ENCODE peak calls at places on chromosome 7, in eight cellular contexts. B is kidney, R is GM23248, G is keratinocyte, K is mammary epithelial cell, M is IMR-90, N is PC-3, A is fibroblast of lung. H is an unnamed sample.
A peak's percentile ranks its signal among the peaks of the same experiment; 100 is the strongest.

GRCh38 chr7:3844545-3845151 is 543.6 kb downstream of the SDK1 start:
- DNase-seq in B (no peak), R (no peak), G (no peak), K (no peak), M (no peak), N (no peak), A (no peak), H (no peak)

GRCh38 chr7:45469103-45469502 is 105.1 kb upstream of the ADCY1 start:
- DNase-seq in B (no peak), R (no peak), G (no peak), K (peak; percentile 39), M (no peak), N (peak; percentile 57), A (peak; percentile 77), H (no peak)

GRCh38 chr7:101550641-101551531 is 78.2 kb downstream of the MYL10 start:
- DNase-seq in B (peak; percentile 87), R (peak; percentile 24), G (no peak), K (no peak), M (no peak), N (no peak), A (peak; percentile 5), H (peak; percentile 45)

GRCh38 chr7:110868458-110868857 is 222.5 kb upstream of the LRRN3 start:
- DNase-seq in B (no peak), R (no peak), G (no peak), K (no peak), M (no peak), N (no peak), A (peak; percentile 45), H (no peak)

GRCh38 chr7:80095545-80095944 is 39.1 kb upstream of the GNAI1 start:
- DNase-seq in B (no peak), R (peak; percentile 59), G (no peak), K (no peak), M (peak; percentile 29), N (peak; percentile 45), A (no peak), H (no peak)

GRCh38 chr7:155773531-155773930 is 38.7 kb downstream of the SHH start:
- DNase-seq in B (no peak), R (no peak), G (no peak), K (no peak), M (no peak), N (no peak), A (no peak), H (peak; percentile 6)

GRCh38 chr7:95517458-95517857 is 31.7 kb downstream of the ASB4 start:
- DNase-seq in B (no peak), R (no peak), G (no peak), K (no peak), M (no peak), N (no peak), A (no peak), H (no peak)

GRCh38 chr7:26918241-26918640 is 53.9 kb upstream of the SKAP2 start:
- DNase-seq in B (no peak), R (no peak), G (peak; percentile 48), K (peak; percentile 58), M (no peak), N (peak; percentile 38), A (peak; percentile 8), H (no peak)

GRCh38 chr7:8165150-8165549 is 96.8 kb downstream of the ICA1 start:
- DNase-seq in B (no peak), R (no peak), G (no peak), K (no peak), M (no peak), N (no peak), A (no peak), H (no peak)

GRCh38 chr7:140646931-140647647 is 6.5 kb upstream of the DENND2A start:
- DNase-seq in B (no peak), R (peak; percentile 63), G (no peak), K (no peak), M (peak; percentile 37), N (no peak), A (no peak), H (peak; percentile 92)

GRCh38 chr7:155865830-155866545 is 53.7 kb upstream of the SHH start:
- DNase-seq in B (peak; percentile 53), R (no peak), G (no peak), K (no peak), M (no peak), N (no peak), A (no peak), H (peak; percentile 35)

GRCh38 chr7:24982917-24983316 is 2.9 kb upstream of the OSBPL3 start:
- DNase-seq in B (no peak), R (peak; percentile 35), G (no peak), K (no peak), M (no peak), N (peak; percentile 26), A (no peak), H (peak; percentile 60)

GRCh38 chr7:24979470-24979862 is 512 bp downstream of the OSBPL3 start:
- DNase-seq in B (peak; percentile 90), R (peak; percentile 89), G (no peak), K (peak; percentile 80), M (peak; percentile 72), N (peak; percentile 66), A (no peak), H (peak; percentile 89)

GRCh38 chr7:24979863-24980694 is at the start of gene OSBPL3:
- DNase-seq in B (peak; percentile 98), R (peak; percentile 97), G (peak; percentile 76), K (peak; percentile 94), M (peak; percentile 95), N (peak; percentile 96), A (peak; percentile 93), H (peak; percentile 98)

GRCh38 chr7:24980695-24981543 is 941 bp upstream of the OSBPL3 start:
- DNase-seq in B (peak; percentile 76), R (peak; percentile 73), G (no peak), K (peak; percentile 57), M (peak; percentile 36), N (peak; percentile 35), A (peak; percentile 45), H (peak; percentile 62)

DNA sequence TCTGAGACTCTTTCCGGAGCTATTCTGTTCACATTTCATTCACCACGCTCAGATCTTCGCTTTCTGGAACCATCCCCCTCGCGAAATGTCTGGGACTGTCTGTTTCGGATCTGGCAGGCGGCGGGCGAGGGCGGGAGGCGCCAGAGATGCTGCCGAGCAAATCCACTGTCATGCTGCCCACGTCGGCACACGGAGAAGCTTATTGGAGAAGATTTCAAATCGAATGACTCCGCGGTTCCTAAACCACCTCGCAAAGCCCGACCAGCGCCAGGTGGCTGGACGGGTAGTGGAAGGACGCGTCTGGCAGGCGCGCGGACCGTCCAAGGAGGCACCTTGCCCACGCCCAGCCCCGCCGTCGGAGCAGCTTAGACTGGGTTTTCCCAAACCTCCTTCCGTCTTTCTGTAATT is 1.6 kb upstream of the OSBPL3 start:
- DNase-seq in B (peak; percentile 85), R (peak; percentile 92), G (no peak), K (peak; percentile 78), M (peak; percentile 67), N (peak; percentile 58), A (peak; percentile 79), H (peak; percentile 75)
- H3K9ac ChIP-seq in B (peak overlapping the region; percentile 71), R (peak overlapping the region; percentile 93), G (peak overlapping the region; percentile 87), K (peak overlapping the region; percentile 85), M (peak overlapping the region; percentile 75), N (peak overlapping the region; percentile 32), A (peak overlapping the region; percentile 76), H (no peak overlapping the region)

GRCh38 chr7:22723171-22723601 is 3.8 kb upstream of the IL6 start:
- DNase-seq in B (peak; percentile 86), R (peak; percentile 58), G (no peak), K (no peak), M (peak; percentile 47), N (peak; percentile 24), A (peak; percentile 33), H (no peak)
- H3K9ac ChIP-seq in B (no peak overlapping the region), R (peak overlapping the region; percentile 36), G (no peak overlapping the region), K (no peak overlapping the region), M (peak overlapping the region; percentile 7), N (no peak overlapping the region), A (no peak overlapping the region), H (no peak overlapping the region)

GRCh38 chr7:1705856-1706255 is 35.8 kb downstream of the ELFN1 start:
- DNase-seq in B (peak; percentile 36), R (no peak), G (no peak), K (no peak), M (no peak), N (no peak), A (no peak), H (no peak)

GRCh38 chr7:1704326-1705241 is 34.5 kb downstream of the ELFN1 start:
- DNase-seq in B (peak; percentile 43), R (no peak), G (no peak), K (no peak), M (no peak), N (no peak), A (no peak), H (peak; percentile 51)

GRCh38 chr7:1705339-1705738 is 35.3 kb downstream of the ELFN1 start:
- DNase-seq in B (peak; percentile 29), R (no peak), G (no peak), K (no peak), M (no peak), N (no peak), A (no peak), H (peak; percentile 49)

GRCh38 chr7:1702652-1703051 is 32.6 kb downstream of the ELFN1 start:
- DNase-seq in B (no peak), R (no peak), G (no peak), K (no peak), M (no peak), N (no peak), A (no peak), H (no peak)

DNA sequence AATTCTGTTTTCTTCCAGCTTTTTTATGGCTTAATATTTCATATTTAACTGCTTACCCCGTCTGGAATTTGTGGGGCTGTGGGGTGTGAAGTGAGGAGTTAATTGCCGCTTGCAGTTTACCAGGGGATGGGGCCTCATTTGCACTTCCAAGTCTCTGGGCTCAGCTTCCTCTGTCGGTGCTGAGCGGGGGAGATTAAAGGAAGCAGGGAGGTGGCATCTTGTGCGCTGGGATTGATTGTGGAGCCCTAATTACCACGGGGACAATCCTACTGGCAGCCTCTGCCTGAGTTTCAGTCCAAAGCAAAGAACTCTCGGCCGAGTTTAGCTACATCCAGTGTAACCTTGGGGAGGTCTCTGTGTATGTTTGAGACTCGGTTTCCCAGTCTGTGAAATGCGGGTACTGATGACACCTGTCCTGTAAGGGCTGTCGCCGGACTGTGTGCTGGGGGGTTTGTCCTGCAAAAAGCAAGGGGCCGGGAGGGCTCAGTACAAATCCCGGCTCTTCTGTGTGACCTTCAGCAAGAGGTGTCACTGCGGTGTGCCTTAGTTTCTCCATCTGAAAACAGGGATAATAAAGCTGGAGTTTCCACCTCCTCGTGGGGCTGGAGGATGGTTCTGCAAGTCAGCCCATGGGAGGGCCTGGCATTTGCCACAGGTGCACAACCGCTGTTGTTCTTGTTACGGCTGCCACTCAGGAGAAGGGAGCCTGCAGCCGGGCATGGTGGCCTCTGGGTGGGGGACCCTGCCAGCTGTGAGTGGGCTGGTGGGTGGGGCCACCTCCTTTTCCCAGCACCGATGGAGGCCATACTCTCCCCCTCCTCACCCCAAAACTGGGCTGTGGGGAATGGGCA is 33.6 kb downstream of the ELFN1 start:
- DNase-seq in B (peak; percentile 48), R (no peak), G (no peak), K (no peak), M (no peak), N (no peak), A (no peak), H (peak; percentile 72)
- H3K9ac ChIP-seq in B (no peak overlapping the region), R (no peak overlapping the region), G (no peak overlapping the region), K (no peak overlapping the region), M (no peak overlapping the region), N (no peak overlapping the region), A (no peak overlapping the region), H (no peak overlapping the region)

DNA sequence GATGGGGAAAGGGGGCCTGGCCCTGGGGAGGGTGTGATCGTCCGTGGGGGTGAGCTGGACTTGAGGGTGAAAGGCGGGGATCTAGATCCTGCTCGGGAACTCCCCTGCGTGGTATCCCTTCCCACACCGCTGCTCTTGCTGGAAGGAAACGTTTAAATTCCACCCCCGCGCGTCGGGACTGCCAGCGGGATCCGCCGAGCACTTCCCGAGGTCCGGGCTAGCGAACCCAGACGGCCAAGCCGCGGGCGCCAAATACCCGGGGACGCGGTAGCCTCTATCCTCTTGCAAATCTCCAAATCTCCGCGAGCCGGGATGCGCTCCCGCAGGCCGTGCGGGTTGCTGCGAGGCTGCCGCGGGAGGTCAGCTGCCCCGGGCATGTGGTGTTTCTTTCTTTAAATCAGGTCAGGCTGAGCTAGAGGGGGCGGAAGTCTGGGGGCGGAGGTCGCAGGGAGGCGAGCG is 904 bp downstream of the NPTX2 start:
- DNase-seq in B (no peak), R (peak; percentile 10), G (no peak), K (no peak), M (no peak), N (no peak), A (no peak), H (peak; percentile 64)
- H3K9ac ChIP-seq in B (no peak overlapping the region), R (no peak overlapping the region), G (no peak overlapping the region), K (no peak overlapping the region), M (no peak overlapping the region), N (no peak overlapping the region), A (no peak overlapping the region), H (no peak overlapping the region)